ENCODE peak calls at places on chromosome 14, in nine cellular contexts. O is tibial artery; F is pancreas; X is right cardiac atrium; T is RWPE2; P is PC-3; D is CD4-positive, CD25-positive, alpha-beta regulatory T cell; I is adrenal gland; K is GM23248. C is an unnamed sample.

GRCh38 chr14:38755036-38755435 is 348.0 kb downstream of the SEC23A start:
- DNase-seq in O (no peak), F (no peak), X (no peak), T (no peak), P (no peak), D (no peak), I (no peak), K (no peak), C (no peak)

GRCh38 chr14:91228112-91229004 is 16.1 kb downstream of the GPR68 start:
- DNase-seq in O (no peak), F (no peak), X (peak; percentile 46), T (no peak), P (peak; percentile 85), D (peak; percentile 67), I (no peak), K (peak; percentile 78), C (no peak)

GRCh38 chr14:33323979-33324378 is 385.3 kb downstream of the NPAS3 start:
- DNase-seq in O (no peak), F (no peak), X (no peak), T (no peak), P (no peak), D (no peak), I (no peak), K (no peak), C (no peak)

GRCh38 chr14:103594265-103594664 is 31.5 kb downstream of the COA8 start:
- DNase-seq in O (no peak), F (peak; percentile 54), X (no peak), T (peak; percentile 88), P (peak; percentile 96), D (no peak), I (no peak), K (peak; percentile 91), C (peak; percentile 51)

GRCh38 chr14:75399819-75400678 is 27.8 kb upstream of the JDP2 start:
- DNase-seq in O (peak; percentile 98), F (peak; percentile 98), X (peak; percentile 93), T (peak; percentile 96), P (peak; percentile 97), D (no peak), I (peak; percentile 98), K (peak; percentile 85), C (peak; percentile 38)

GRCh38 chr14:87994974-87995373 is 2.0 kb upstream of the GALC start:
- DNase-seq in O (no peak), F (no peak), X (no peak), T (no peak), P (no peak), D (no peak), I (no peak), K (no peak), C (no peak)

GRCh38 chr14:89422952-89423345 is 5.9 kb upstream of the FOXN3 start:
- DNase-seq in O (no peak), F (no peak), X (no peak), T (no peak), P (no peak), D (no peak), I (no peak), K (no peak), C (no peak)

GRCh38 chr14:93510030-93510429 is 79.3 kb downstream of the UNC79 start:
- DNase-seq in O (no peak), F (no peak), X (no peak), T (no peak), P (no peak), D (no peak), I (no peak), K (no peak), C (no peak)

GRCh38 chr14:73610692-73611091 is 1.6 kb upstream of the ACOT6 start:
- DNase-seq in O (no peak), F (no peak), X (no peak), T (no peak), P (peak; percentile 29), D (no peak), I (no peak), K (peak; percentile 6), C (no peak)

GRCh38 chr14:90599748-90600507 is 203.1 kb downstream of the CALM1 start:
- DNase-seq in O (no peak), F (no peak), X (no peak), T (no peak), P (peak; percentile 41), D (no peak), I (no peak), K (peak; percentile 21), C (no peak)

GRCh38 chr14:49497725-49498348 is 88.3 kb downstream of the RPS29 start:
- DNase-seq in O (no peak), F (no peak), X (no peak), T (no peak), P (peak; percentile 95), D (no peak), I (no peak), K (peak; percentile 74), C (no peak)

GRCh38 chr14:30417121-30417520 is 141.8 kb upstream of the G2E3 start:
- DNase-seq in O (no peak), F (no peak), X (no peak), T (no peak), P (peak; percentile 48), D (no peak), I (no peak), K (peak; percentile 46), C (no peak)

GRCh38 chr14:54692261-54692861 is 125.4 kb downstream of the SAMD4A start:
- DNase-seq in O (no peak), F (no peak), X (no peak), T (no peak), P (no peak), D (no peak), I (no peak), K (no peak), C (no peak)

GRCh38 chr14:101739446-101740141 is 21.9 kb upstream of the PPP2R5C start:
- DNase-seq in O (no peak), F (no peak), X (no peak), T (no peak), P (no peak), D (no peak), I (no peak), K (no peak), C (peak; percentile 60)

GRCh38 chr14:69987416-69988144 is 108.4 kb downstream of the SMOC1 start:
- DNase-seq in O (no peak), F (no peak), X (no peak), T (no peak), P (no peak), D (no peak), I (no peak), K (no peak), C (peak; percentile 27)

GRCh38 chr14:59482471-59483331 is 1.5 kb downstream of the L3HYPDH start:
- DNase-seq in O (no peak), F (peak; percentile 16), X (no peak), T (peak; percentile 87), P (peak; percentile 100), D (no peak), I (peak; percentile 43), K (peak; percentile 96), C (no peak)

GRCh38 chr14:23468704-23469126 is 788 bp upstream of the NGDN start:
- DNase-seq in O (no peak), F (no peak), X (no peak), T (no peak), P (no peak), D (no peak), I (no peak), K (no peak), C (no peak)
- H3K27ac ChIP-seq in O (peak overlapping the region; percentile 51), F (peak overlapping the region; percentile 70), X (peak overlapping the region; percentile 76), T (peak overlapping the region; percentile 7), P (no peak overlapping the region), D (peak overlapping the region; percentile 91), I (peak overlapping the region; percentile 78), K (peak overlapping the region; percentile 24), C (peak overlapping the region; percentile 91)

GRCh38 chr14:20454359-20454644 is 310 bp downstream of the OSGEP start:
- DNase-seq in O (no peak), F (peak; percentile 79), X (no peak), T (no peak), P (peak; percentile 90), D (peak; percentile 85), I (no peak), K (peak; percentile 89), C (no peak)

GRCh38 chr14:20455355-20456300 is 602 bp downstream of the APEX1 start:
- DNase-seq in O (no peak), F (no peak), X (no peak), T (no peak), P (peak; percentile 78), D (peak; percentile 71), I (no peak), K (peak; percentile 93), C (no peak)

GRCh38 chr14:20454645-20455354 is at the start of the genes APEX1 and OSGEP:
- DNase-seq in O (peak; percentile 99), F (peak; percentile 98), X (peak; percentile 99), T (peak; percentile 99), P (peak; percentile 99), D (peak; percentile 96), I (peak; percentile 97), K (peak; percentile 100), C (peak; percentile 98)

GRCh38 chr14:20458031-20458789 is 3.0 kb downstream of the PIP4P1 start:
- DNase-seq in O (no peak), F (no peak), X (peak; percentile 41), T (no peak), P (no peak), D (no peak), I (no peak), K (no peak), C (no peak)

DNA sequence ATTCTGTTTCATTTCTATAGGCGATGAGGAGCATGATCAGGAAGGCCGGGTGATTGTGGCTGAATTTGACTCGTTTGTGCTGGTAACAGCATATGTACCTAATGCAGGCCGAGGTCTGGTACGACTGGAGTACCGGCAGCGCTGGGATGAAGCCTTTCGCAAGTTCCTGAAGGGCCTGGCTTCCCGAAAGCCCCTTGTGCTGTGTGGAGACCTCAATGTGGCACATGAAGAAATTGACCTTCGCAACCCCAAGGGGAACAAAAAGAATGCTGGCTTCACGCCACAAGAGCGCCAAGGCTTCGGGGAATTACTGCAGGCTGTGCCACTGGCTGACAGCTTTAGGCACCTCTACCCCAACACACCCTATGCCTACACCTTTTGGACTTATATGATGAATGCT is 1.9 kb downstream of the APEX1 start:
- DNase-seq in O (no peak), F (no peak), X (peak; percentile 33), T (no peak), P (no peak), D (no peak), I (no peak), K (no peak), C (no peak)
- H3K27ac ChIP-seq in O (no peak overlapping the region), F (no peak overlapping the region), X (no peak overlapping the region), T (peak overlapping the region; percentile 91), P (no peak overlapping the region), D (no peak overlapping the region), I (peak overlapping the region; percentile 95), K (peak overlapping the region; percentile 98), C (no peak overlapping the region)

DNA sequence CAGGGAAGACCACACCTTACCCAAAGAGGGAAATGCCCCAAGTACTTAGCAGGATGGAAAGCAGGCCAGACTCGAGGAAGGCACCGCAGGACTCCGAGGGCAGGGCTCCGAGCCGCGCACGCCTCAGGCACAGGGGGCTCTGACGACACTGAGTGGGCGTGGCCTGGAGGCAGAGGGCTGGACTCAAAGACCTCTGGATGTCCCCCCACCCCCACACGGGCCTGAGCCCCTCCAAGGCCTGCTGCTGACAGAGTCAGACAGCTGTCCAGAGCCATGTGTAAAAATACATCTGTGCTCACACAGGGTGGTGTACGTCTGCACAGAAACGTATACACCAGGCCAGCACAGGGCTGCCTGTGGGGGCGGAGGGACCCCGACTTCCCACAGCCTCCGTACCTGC is 1.4 kb downstream of the AKT1 start:
- DNase-seq in O (no peak), F (no peak), X (peak; percentile 81), T (no peak), P (peak; percentile 39), D (peak; percentile 24), I (peak; percentile 79), K (peak; percentile 22), C (no peak)
- H3K27ac ChIP-seq in O (peak overlapping the region; percentile 58), F (peak overlapping the region; percentile 66), X (no peak overlapping the region), T (peak overlapping the region; percentile 74), P (no peak overlapping the region), D (peak overlapping the region; percentile 36), I (peak overlapping the region; percentile 92), K (no peak overlapping the region), C (no peak overlapping the region)

GRCh38 chr14:64706119-64706465 is 1.9 kb downstream of the PLEKHG3 start:
- DNase-seq in O (no peak), F (no peak), X (no peak), T (peak; percentile 23), P (no peak), D (no peak), I (no peak), K (no peak), C (no peak)
- H3K27ac ChIP-seq in O (peak overlapping the region; percentile 95), F (peak overlapping the region; percentile 93), X (peak overlapping the region; percentile 26), T (peak overlapping the region; percentile 90), P (no peak overlapping the region), D (no peak overlapping the region), I (peak overlapping the region; percentile 65), K (no peak overlapping the region), C (peak overlapping the region; percentile 96)

C was measured in caudate nucleus.